ENCODE peak calls at places on chromosomes 3 and 15, in nine cellular contexts. Q is NAMALWA; R is left colon; T is Kasumi-1; Y is NCI-H1092 treated with DMSO at 0.1 percent for 48 hours; P is AG08395; Z is GM03348; A is activated naive CD4-positive, alpha-beta T cell treated with Interleukin-2 at 50 U/mL for 16 hours; F is GOT3. N is an unnamed sample.

GRCh38 chr3:98733055-98733777 is 29.9 kb upstream of the ST3GAL6 start:
- DNase-seq in Q (no peak), R (peak), T (peak), Y (no peak), P (peak), Z (peak), A (no peak), F (no peak), N (peak)

GRCh38 chr3:99871231-99871898 is 53.7 kb downstream of the CMSS1 start:
- DNase-seq in Q (no peak), R (no peak), T (no peak), Y (no peak), P (no peak), Z (no peak), A (no peak), F (no peak), N (no peak)

GRCh38 chr15:73328149-73328820 is 40.5 kb downstream of the HCN4 start:
- DNase-seq in Q (no peak), R (no peak), T (no peak), Y (no peak), P (no peak), Z (no peak), A (no peak), F (no peak), N (no peak)

GRCh38 chr15:79978694-79979519 is 7.9 kb upstream of the BCL2A1 start:
- DNase-seq in Q (peak), R (peak), T (peak), Y (no peak), P (peak), Z (peak), A (no peak), F (no peak), N (no peak)

GRCh38 chr3:130656627-130657026 is 90.0 kb downstream of the PIK3R4 start:
- DNase-seq in Q (no peak), R (no peak), T (no peak), Y (no peak), P (no peak), Z (no peak), A (no peak), F (no peak), N (no peak)

GRCh38 chr3:9070961-9071360 is 107.7 kb upstream of the RAD18 start:
- DNase-seq in Q (no peak), R (no peak), T (no peak), Y (no peak), P (no peak), Z (no peak), A (no peak), F (no peak), N (no peak)

GRCh38 chr15:42239528-42240245 is 31.6 kb upstream of the VPS39 start:
- DNase-seq in Q (no peak), R (no peak), T (no peak), Y (no peak), P (no peak), Z (no peak), A (no peak), F (no peak), N (no peak)

GRCh38 chr3:124780767-124781485 is 50.7 kb downstream of the UMPS start:
- DNase-seq in Q (no peak), R (peak), T (no peak), Y (peak), P (peak), Z (no peak), A (no peak), F (no peak), N (no peak)

GRCh38 chr3:128846501-128846900 is 32.9 kb upstream of the ACAD9 start:
- DNase-seq in Q (no peak), R (no peak), T (peak), Y (no peak), P (no peak), Z (no peak), A (no peak), F (no peak), N (no peak)

GRCh38 chr3:30871720-30872119 is 22.7 kb downstream of the GADL1 start:
- DNase-seq in Q (no peak), R (no peak), T (no peak), Y (no peak), P (no peak), Z (no peak), A (no peak), F (no peak), N (peak)

GRCh38 chr3:44223274-44223673 is 18.4 kb upstream of the TOPAZ1 start:
- DNase-seq in Q (no peak), R (no peak), T (no peak), Y (no peak), P (no peak), Z (no peak), A (no peak), F (no peak), N (no peak)

GRCh38 chr3:81352867-81353266 is 408.6 kb downstream of the GBE1 start:
- DNase-seq in Q (peak), R (peak), T (peak), Y (peak), P (peak), Z (no peak), A (no peak), F (no peak), N (no peak)

GRCh38 chr3:134249935-134250716 is 533 bp downstream of the RYK start:
- DNase-seq in Q (peak), R (peak), T (peak), Y (peak), P (peak), Z (peak), A (peak), F (no peak), N (peak)

GRCh38 chr3:9280477-9281219 is 31.2 kb upstream of the SRGAP3 start:
- DNase-seq in Q (no peak), R (no peak), T (no peak), Y (peak), P (peak), Z (peak), A (no peak), F (no peak), N (no peak)

GRCh38 chr3:144059481-144059880 is 87.9 kb downstream of the DIPK2A start:
- DNase-seq in Q (no peak), R (no peak), T (no peak), Y (no peak), P (no peak), Z (no peak), A (no peak), F (no peak), N (no peak)

GRCh38 chr3:155382396-155383042 is 89.0 kb upstream of the STRIT1 start:
- DNase-seq in Q (peak), R (peak), T (peak), Y (peak), P (peak), Z (peak), A (no peak), F (peak), N (peak)

GRCh38 chr3:86794336-86795065 is 196.4 kb downstream of the VGLL3 start:
- DNase-seq in Q (no peak), R (no peak), T (no peak), Y (no peak), P (no peak), Z (no peak), A (no peak), F (no peak), N (no peak)

GRCh38 chr3:122782804-122783203 is 10.8 kb downstream of the HSPBAP1 start:
- DNase-seq in Q (no peak), R (no peak), T (no peak), Y (no peak), P (no peak), Z (no peak), A (no peak), F (no peak), N (no peak)